ENCODE peak calls at places on chromosomes 6 and 20, in five cellular contexts. O is GM12891, C is ovary, W is transverse colon, T is sigmoid colon. E is an unnamed sample.

GRCh38 chr6:113723182-113723581 is 134.0 kb upstream of the MARCKS start:
- DNase-seq in O (no peak), C (no peak), W (no peak), T (no peak), E (no peak)

GRCh38 chr6:92541457-92542060 is 877.8 kb downstream of the EPHA7 start:
- DNase-seq in O (no peak), C (no peak), W (no peak), T (no peak), E (no peak)

GRCh38 chr20:44643596-44644383 is 7.7 kb downstream of the ADA start:
- DNase-seq in O (no peak), C (no peak), W (peak), T (peak), E (no peak)

GRCh38 chr6:11163932-11164331 is 52.4 kb upstream of the ERVFRD-1 start:
- DNase-seq in O (no peak), C (no peak), W (no peak), T (no peak), E (no peak)

GRCh38 chr6:160000280-160000704 is 31.4 kb downstream of the IGF2R start:
- DNase-seq in O (no peak), C (no peak), W (no peak), T (no peak), E (peak)

GRCh38 chr20:17557675-17558006 is 12.2 kb upstream of the DSTN start:
- DNase-seq in O (no peak), C (no peak), W (peak), T (no peak), E (no peak)

GRCh38 chr20:57579898-57580447 is 19.1 kb downstream of the PCK1 start:
- DNase-seq in O (no peak), C (no peak), W (no peak), T (peak), E (no peak)

GRCh38 chr6:46918830-46919229 is 2.9 kb downstream of the ADGRF5 start:
- DNase-seq in O (no peak), C (no peak), W (no peak), T (no peak), E (no peak)

GRCh38 chr20:9597547-9597946 is 83.2 kb downstream of the LAMP5 start:
- DNase-seq in O (no peak), C (no peak), W (no peak), T (no peak), E (no peak)

GRCh38 chr6:139014945-139015344 is 13.6 kb upstream of the ABRACL start:
- DNase-seq in O (no peak), C (no peak), W (no peak), T (no peak), E (no peak)

GRCh38 chr6:28212510-28213212 is 12.4 kb upstream of the ZSCAN9 start:
- DNase-seq in O (no peak), C (no peak), W (peak), T (no peak), E (peak)

GRCh38 chr6:93562566-93562965 is 143.2 kb upstream of the EPHA7 start:
- DNase-seq in O (no peak), C (no peak), W (no peak), T (no peak), E (no peak)

GRCh38 chr6:42086046-42086664 is 35.8 kb downstream of the TAF8 start:
- DNase-seq in O (no peak), C (no peak), W (no peak), T (no peak), E (no peak)

GRCh38 chr6:11298651-11299420 is 66.4 kb upstream of the NEDD9 start:
- DNase-seq in O (no peak), C (no peak), W (no peak), T (no peak), E (no peak)

GRCh38 chr6:88238065-88238464 is 71.9 kb upstream of the CNR1 start:
- DNase-seq in O (peak), C (no peak), W (peak), T (no peak), E (peak)

GRCh38 chr20:37726321-37726720 is 32.5 kb downstream of the CTNNBL1 start:
- DNase-seq in O (no peak), C (no peak), W (no peak), T (no peak), E (no peak)

GRCh38 chr20:45946149-45946970 is 11.9 kb downstream of the PCIF1 start:
- DNase-seq in O (no peak), C (peak), W (peak), T (peak), E (no peak)

GRCh38 chr6:71335544-71335943 is 46.9 kb downstream of the OGFRL1 start:
- DNase-seq in O (no peak), C (no peak), W (no peak), T (no peak), E (no peak)

GRCh38 chr6:112680076-112680475 is 332.9 kb downstream of the RFPL4B start:
- DNase-seq in O (no peak), C (no peak), W (no peak), T (no peak), E (no peak)

GRCh38 chr6:52049252-52050050 is 38.0 kb downstream of the PKHD1 start:
- DNase-seq in O (no peak), C (no peak), W (no peak), T (no peak), E (peak)

GRCh38 chr6:70874181-70874913 is 82.5 kb downstream of the B3GAT2 start:
- DNase-seq in O (no peak), C (no peak), W (no peak), T (no peak), E (no peak)

GRCh38 chr20:55668659-55669058 is 336.7 kb downstream of the CBLN4 start:
- DNase-seq in O (no peak), C (no peak), W (no peak), T (no peak), E (no peak)

GRCh38 chr6:169738204-169738971 is 13.0 kb downstream of the DYNLT2 start:
- DNase-seq in O (no peak), C (no peak), W (no peak), T (no peak), E (no peak)

GRCh38 chr6:52489881-52490280 is 69.7 kb downstream of the EFHC1 start:
- DNase-seq in O (no peak), C (no peak), W (no peak), T (no peak), E (no peak)

GRCh38 chr6:150661608-150662007 is 61.9 kb downstream of the PLEKHG1 start:
- DNase-seq in O (no peak), C (no peak), W (no peak), T (no peak), E (no peak)

GRCh38 chr6:105398859-105399258 is 4.0 kb downstream of the PREP start:
- DNase-seq in O (no peak), C (no peak), W (peak), T (no peak), E (no peak)

GRCh38 chr6:30100585-30101422 is 12.1 kb downstream of the TRIM31 start:
- DNase-seq in O (no peak), C (peak), W (peak), T (no peak), E (no peak)

DNA sequence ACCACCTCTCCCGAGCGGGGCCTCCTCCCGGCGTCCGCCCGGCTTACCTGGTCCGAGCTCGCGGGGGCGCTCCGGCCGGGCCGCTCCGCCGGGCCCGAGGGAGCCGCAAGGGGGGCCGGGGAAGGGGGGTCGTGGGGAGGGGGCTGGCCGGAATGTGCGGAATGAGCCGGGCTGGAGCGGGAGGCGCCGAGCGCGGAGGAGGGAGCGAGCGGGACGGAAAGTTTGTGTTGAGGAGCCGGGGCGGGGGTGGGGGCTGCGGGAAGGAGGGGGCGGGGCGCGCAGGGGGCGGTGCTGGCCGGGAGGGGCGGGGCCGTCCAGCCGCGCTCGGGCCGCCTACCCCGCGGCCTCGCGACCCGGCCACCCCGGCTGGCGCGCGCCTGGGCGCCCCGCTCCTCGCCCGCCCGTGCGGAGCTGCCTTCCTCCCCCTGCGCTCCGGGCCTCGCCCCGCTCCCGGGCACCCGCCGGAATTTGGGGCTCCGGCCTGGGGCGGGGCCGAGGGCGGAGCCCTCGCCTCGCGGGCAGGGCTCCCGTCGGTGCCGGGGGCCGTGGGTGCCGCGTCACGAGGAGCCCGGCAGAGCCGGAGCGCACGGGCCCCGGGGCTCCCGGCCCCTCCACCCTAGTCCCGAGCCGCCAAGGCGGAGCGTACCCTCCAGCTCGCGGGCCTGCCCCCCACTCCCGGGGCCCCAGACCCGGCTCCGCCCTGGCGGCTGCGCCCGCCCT is at the start of gene TEAD3:
- DNase-seq in O (peak), C (peak), W (peak), T (peak), E (peak)
- TF ChIP-seq POLR2A in O (no peak), C (peak), W (no peak), T (no peak), E (no peak)

GRCh38 chr20:58668901-58669286 is 17.8 kb downstream of the STX16 start:
- DNase-seq in O (no peak), C (no peak), W (no peak), T (no peak), E (no peak)
- TF ChIP-seq POLR2A in O (no peak), C (no peak), W (no peak), T (no peak), E (no peak)

GRCh38 chr6:34439442-34439841 is 13.6 kb upstream of the RPS10 start:
- DNase-seq in O (no peak), C (no peak), W (no peak), T (no peak), E (no peak)
- TF ChIP-seq POLR2A in O (no peak), C (no peak), W (no peak), T (no peak), E (no peak)

GRCh38 chr20:3172126-3172932 is 1.0 kb downstream of the LZTS3 start:
- DNase-seq in O (no peak), C (peak), W (no peak), T (peak), E (no peak)

GRCh38 chr20:3173582-3174441 is 463 bp upstream of the LZTS3 start:
- DNase-seq in O (peak), C (peak), W (peak), T (peak), E (peak)

GRCh38 chr20:3171391-3172125 is 1.8 kb downstream of the LZTS3 start:
- DNase-seq in O (no peak), C (no peak), W (no peak), T (peak), E (no peak)

GRCh38 chr20:3174442-3175263 is 1.3 kb upstream of the LZTS3 start:
- DNase-seq in O (no peak), C (no peak), W (no peak), T (no peak), E (no peak)

GRCh38 chr20:3172933-3173581 is at the start of gene LZTS3:
- DNase-seq in O (peak), C (peak), W (peak), T (peak), E (peak)
- TF ChIP-seq POLR2A in O (no peak), C (peak), W (peak), T (no peak), E (no peak)

GRCh38 chr20:41181567-41181966 is 44.2 kb downstream of the PLCG1 start:
- DNase-seq in O (no peak), C (no peak), W (no peak), T (no peak), E (no peak)

GRCh38 chr20:41179961-41180360 is 42.6 kb downstream of the PLCG1 start:
- DNase-seq in O (no peak), C (no peak), W (no peak), T (no peak), E (no peak)

GRCh38 chr20:41178904-41179432 is 41.6 kb downstream of the PLCG1 start:
- DNase-seq in O (no peak), C (peak), W (peak), T (no peak), E (no peak)

GRCh38 chr20:41182296-41183212 is 45.2 kb downstream of the PLCG1 start:
- DNase-seq in O (no peak), C (no peak), W (no peak), T (no peak), E (no peak)

GRCh38 chr20:41180599-41181333 is 43.4 kb downstream of the PLCG1 start:
- DNase-seq in O (no peak), C (no peak), W (no peak), T (no peak), E (no peak)
- TF ChIP-seq POLR2A in O (no peak), C (no peak), W (no peak), T (no peak), E (no peak)

GRCh38 chr6:168196881-168197635 is 118.0 kb upstream of the FRMD1 start:
- DNase-seq in O (no peak), C (no peak), W (no peak), T (peak), E (no peak)
- TF ChIP-seq POLR2A in O (no peak), C (no peak), W (no peak), T (no peak), E (no peak)

GRCh38 chr20:47361268-47361665 is 4.8 kb upstream of the ZMYND8 start:
- DNase-seq in O (no peak), C (peak), W (no peak), T (no peak), E (peak)
- TF ChIP-seq POLR2A in O (no peak), C (no peak), W (no peak), T (no peak), E (no peak)

GRCh38 chr6:158072083-158072721 is 90.5 kb downstream of the SYNJ2 start:
- DNase-seq in O (peak), C (peak), W (peak), T (peak), E (peak)
- TF ChIP-seq POLR2A in O (no peak), C (no peak), W (no peak), T (no peak), E (no peak)

DNA sequence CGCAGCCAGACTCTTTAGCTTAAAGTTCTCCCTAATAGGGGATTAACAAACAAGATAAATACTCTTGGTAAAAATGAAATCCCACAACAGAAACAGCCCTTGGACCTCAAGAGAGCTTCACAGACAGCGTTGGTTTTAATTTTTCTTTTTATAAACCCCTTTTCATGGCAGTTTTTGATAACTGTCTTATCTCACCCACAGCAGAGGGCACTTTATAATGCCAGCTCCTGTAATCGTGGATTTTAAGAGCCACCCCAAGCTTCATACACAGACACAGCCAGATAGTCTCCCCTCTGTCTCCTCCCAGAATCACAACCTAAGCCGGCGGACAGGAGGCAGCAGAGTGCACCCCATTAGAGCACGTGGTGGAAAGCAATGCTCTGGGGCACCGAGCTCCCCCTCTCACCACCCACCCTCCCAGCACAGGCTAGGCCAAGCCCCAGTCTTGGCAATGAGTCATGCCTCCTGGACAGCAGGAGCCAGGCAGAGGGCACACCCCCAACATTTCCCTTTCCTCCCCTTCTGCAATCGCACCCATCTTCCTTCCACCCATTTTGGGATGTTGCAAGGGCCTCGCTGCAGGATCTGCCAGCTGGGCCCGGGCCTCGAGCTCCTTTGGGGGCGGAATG is 2.5 kb downstream of the JAG1 start:
- DNase-seq in O (peak), C (peak), W (peak), T (peak), E (peak)
- TF ChIP-seq POLR2A in O (peak), C (no peak), W (no peak), T (no peak), E (no peak)

E was measured in erythroblast.